ENCODE peak calls at places on chromosomes 3 and 15, in seven cellular contexts. E is neural crest cell; N is NCI-H1092; W is stimulated activated CD4-positive, alpha-beta T cell treated with anti-CD3 and anti-CD28 coated beads, Interleukin-4, amount 100 ng/mL, for 24 hours; G is H9; Q is kidney epithelial cell; B is body of pancreas. L is an unnamed sample.

GRCh38 chr3:31908391-31909097 is 72.5 kb downstream of the OSBPL10 start:
- DNase-seq in B (no peak), Q (no peak), W (no peak), G (no peak), N (peak), E (no peak), L (no peak)

GRCh38 chr15:40906947-40907802 is 12.9 kb downstream of the VPS18 start:
- DNase-seq in Q (no peak), W (peak), B (peak), E (no peak), G (peak), N (peak), L (no peak)

GRCh38 chr15:69119016-69119415 is 41.4 kb upstream of the GLCE start:
- DNase-seq in W (no peak), B (no peak), N (no peak), G (no peak), E (no peak), Q (no peak), L (no peak)

GRCh38 chr3:11570789-11571495 is 72.8 kb downstream of the VGLL4 start:
- DNase-seq in Q (no peak), W (no peak), N (no peak), E (no peak), B (no peak), G (no peak), L (no peak)

GRCh38 chr3:157120071-157120892 is 39.7 kb downstream of the CCNL1 start:
- DNase-seq in N (no peak), B (peak), Q (no peak), E (no peak), G (no peak), W (no peak), L (no peak)

GRCh38 chr15:70494861-70495571 is 268.3 kb downstream of the UACA start:
- DNase-seq in G (no peak), N (no peak), E (no peak), W (peak), Q (peak), B (no peak), L (no peak)

GRCh38 chr3:150889105-150889504 is 16.1 kb downstream of the MINDY4B start:
- DNase-seq in W (no peak), B (no peak), N (no peak), Q (no peak), E (no peak), G (no peak), L (no peak)

GRCh38 chr15:70469182-70469581 is 294.2 kb downstream of the UACA start:
- DNase-seq in G (no peak), B (no peak), W (no peak), N (no peak), E (no peak), Q (no peak), L (no peak)

GRCh38 chr15:89851665-89852341 is 37.2 kb upstream of the ANPEP start:
- DNase-seq in E (no peak), G (no peak), W (no peak), B (no peak), Q (no peak), N (no peak), L (no peak)

GRCh38 chr15:60973637-60974415 is 255.3 kb downstream of the RORA start:
- DNase-seq in B (no peak), E (no peak), N (no peak), G (no peak), Q (no peak), W (no peak), L (no peak)

GRCh38 chr3:126668450-126669401 is 13.8 kb upstream of the TXNRD3 start:
- DNase-seq in Q (no peak), N (no peak), G (no peak), B (no peak), E (no peak), W (no peak), L (no peak)

GRCh38 chr3:94009612-94010011 is 18.8 kb downstream of the STX19 start:
- DNase-seq in W (no peak), Q (no peak), G (no peak), N (no peak), E (no peak), B (no peak), L (no peak)

GRCh38 chr15:78640840-78641733 is at the start of gene CHRNB4:
- DNase-seq in N (no peak), W (no peak), Q (peak), G (peak), E (peak), B (no peak), L (no peak)

GRCh38 chr3:11850003-11850402 is 3.3 kb upstream of the TAMM41 start:
- DNase-seq in B (no peak), E (no peak), Q (no peak), G (no peak), N (no peak), W (no peak), L (no peak)

GRCh38 chr15:47803767-47804166 is 86.5 kb downstream of the SEMA6D start:
- DNase-seq in E (no peak), Q (no peak), G (no peak), B (no peak), W (no peak), N (no peak), L (peak)

GRCh38 chr3:143775401-143775970 is 72.8 kb downstream of the SLC9A9 start:
- DNase-seq in E (no peak), G (no peak), B (no peak), Q (peak), N (peak), W (no peak), L (peak)

GRCh38 chr3:55571216-55571813 is 84.2 kb upstream of the WNT5A start:
- DNase-seq in Q (peak), E (no peak), G (no peak), N (no peak), B (no peak), W (no peak), L (no peak)

GRCh38 chr15:61200626-61201025 is 28.5 kb downstream of the RORA start:
- DNase-seq in B (no peak), Q (no peak), N (no peak), G (no peak), E (no peak), W (no peak), L (no peak)

GRCh38 chr3:30516238-30516637 is 90.2 kb upstream of the TGFBR2 start:
- DNase-seq in W (no peak), B (no peak), G (no peak), E (no peak), Q (no peak), N (no peak), L (peak)

GRCh38 chr3:175105066-175105465 is 245.9 kb downstream of the NAALADL2 start:
- DNase-seq in B (no peak), G (no peak), E (no peak), Q (no peak), N (no peak), W (no peak), L (no peak)

GRCh38 chr3:189842681-189843602 is 211.8 kb downstream of the TP63 start:
- DNase-seq in G (peak), E (no peak), B (no peak), N (no peak), W (no peak), Q (no peak), L (peak)

GRCh38 chr15:67680645-67681044 is 138.1 kb downstream of the MAP2K5 start:
- DNase-seq in B (no peak), E (no peak), Q (no peak), G (no peak), N (no peak), W (no peak), L (no peak)

GRCh38 chr3:195250473-195251251 is 20.3 kb downstream of the XXYLT1 start:
- DNase-seq in B (peak), E (no peak), G (no peak), W (no peak), Q (no peak), N (peak), L (no peak)

GRCh38 chr3:80705290-80705689 is 937.5 kb upstream of the ROBO1 start:
- DNase-seq in G (no peak), Q (no peak), E (no peak), B (no peak), W (no peak), N (no peak), L (no peak)

GRCh38 chr15:51094606-51095569 is at the start of gene TNFAIP8L3:
- DNase-seq in B (peak), N (no peak), G (peak), W (no peak), E (peak), Q (no peak), L (no peak)

L was measured in prostate gland.